ENCODE peak calls at places on chromosomes 7 and 10, in four cellular contexts. One of them, this sample, is unnamed.
A peak's percentile ranks its signal among the peaks of the same experiment; 100 is the strongest.

GRCh38 chr7:149562602-149563001 is 65.0 kb upstream of the ZNF746 start:
- DNase-seq in K562: no peak
- DNase-seq in HepG2: no peak
- DNase-seq in IMR-90: peak; percentile 63
- DNase-seq in this sample: no peak

GRCh38 chr10:97445722-97446639 is at the start of the genes EXOSC1 and ZDHHC16:
- DNase-seq in IMR-90: peak; percentile 97
- DNase-seq in HepG2: peak; percentile 97
- DNase-seq in K562: peak; percentile 98
- DNase-seq in this sample: peak; percentile 96

GRCh38 chr10:13555884-13556529 is 27.2 kb upstream of the BEND7 start:
- DNase-seq in HepG2: no peak
- DNase-seq in IMR-90: no peak
- DNase-seq in K562: no peak
- DNase-seq in this sample: no peak

GRCh38 chr7:148535227-148535626 is 55.3 kb upstream of the C7orf33 start:
- DNase-seq in IMR-90: no peak
- DNase-seq in K562: peak; percentile 29
- DNase-seq in HepG2: no peak
- DNase-seq in this sample: no peak

GRCh38 chr7:13055732-13056369 is 368.4 kb downstream of the ARL4A start:
- DNase-seq in HepG2: no peak
- DNase-seq in IMR-90: no peak
- DNase-seq in K562: no peak
- DNase-seq in this sample: no peak

GRCh38 chr10:32179836-32180235 is 123.6 kb upstream of the KIF5B start:
- DNase-seq in HepG2: no peak
- DNase-seq in IMR-90: no peak
- DNase-seq in K562: no peak
- DNase-seq in this sample: no peak

GRCh38 chr10:100979821-100980272 is 7.5 kb downstream of the MRPL43 start:
- DNase-seq in IMR-90: no peak
- DNase-seq in HepG2: no peak
- DNase-seq in K562: no peak
- DNase-seq in this sample: no peak

GRCh38 chr7:152140067-152140466 is 114.6 kb downstream of the GALNT11 start:
- DNase-seq in HepG2: no peak
- DNase-seq in IMR-90: no peak
- DNase-seq in K562: no peak
- DNase-seq in this sample: no peak

GRCh38 chr7:152054377-152055230 is 29.1 kb downstream of the GALNT11 start:
- DNase-seq in K562: no peak
- DNase-seq in IMR-90: peak; percentile 80
- DNase-seq in HepG2: peak; percentile 68
- DNase-seq in this sample: no peak

GRCh38 chr10:10848488-10849111 is 169.1 kb upstream of the CELF2 start:
- DNase-seq in K562: no peak
- DNase-seq in IMR-90: no peak
- DNase-seq in HepG2: no peak
- DNase-seq in this sample: no peak

GRCh38 chr10:77223532-77224460 is 413.8 kb downstream of the KCNMA1 start:
- DNase-seq in HepG2: no peak
- DNase-seq in IMR-90: no peak
- DNase-seq in K562: no peak
- DNase-seq in this sample: no peak

GRCh38 chr10:49135575-49136313 is 1.9 kb upstream of the FAM170B start:
- DNase-seq in IMR-90: peak; percentile 68
- DNase-seq in K562: no peak
- DNase-seq in HepG2: no peak
- DNase-seq in this sample: no peak

DNA sequence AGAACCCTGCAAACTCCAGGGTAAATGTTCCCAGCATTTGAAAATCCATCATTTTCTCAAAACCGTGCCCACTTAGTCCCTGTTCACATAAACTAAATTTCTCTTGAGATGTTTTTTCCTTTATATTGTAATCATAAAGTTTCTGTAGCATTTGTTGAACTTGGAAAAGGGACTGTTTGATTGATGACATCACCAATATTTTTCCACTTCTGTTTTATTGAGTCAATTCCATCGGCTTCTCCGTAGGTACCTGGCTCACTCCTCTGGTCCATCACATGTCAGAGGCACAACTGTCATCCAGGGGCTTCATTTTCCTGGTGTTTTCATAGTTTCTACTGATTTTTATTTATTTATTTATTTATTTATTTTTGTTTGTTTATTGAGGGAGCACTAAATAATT is 462.5 kb upstream of the PFKP start:
- DNase-seq in K562: no peak
- DNase-seq in HepG2: no peak
- DNase-seq in IMR-90: no peak
- DNase-seq in this sample: no peak
- TF ChIP-seq MAZ in K562: no peak
- TF ChIP-seq MAZ in HepG2: no peak
- TF ChIP-seq MAZ in IMR-90: no peak
- TF ChIP-seq MAZ in this sample: no peak

DNA sequence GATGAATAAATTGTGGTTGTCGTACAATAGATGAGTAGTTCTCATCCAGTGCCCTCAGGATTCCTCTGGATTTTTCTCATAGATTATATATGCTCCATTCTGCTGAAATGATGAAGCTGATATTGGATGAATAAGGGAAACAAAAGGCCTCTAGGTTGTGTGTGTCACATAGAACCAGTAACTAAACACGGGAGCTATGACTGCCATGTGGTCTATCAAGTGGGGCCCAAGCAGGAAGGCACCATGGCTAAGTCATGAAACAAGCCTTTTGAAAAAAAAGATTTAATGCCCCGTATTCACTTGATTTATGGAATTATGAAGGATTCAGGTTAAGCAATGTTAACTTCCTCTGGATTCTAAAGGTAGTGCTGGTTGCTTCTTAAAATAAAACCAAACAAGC is 225.1 kb downstream of the TCF7L2 start:
- DNase-seq in IMR-90: no peak
- DNase-seq in HepG2: no peak
- DNase-seq in K562: no peak
- DNase-seq in this sample: no peak
- TF ChIP-seq MAZ in IMR-90: no peak
- TF ChIP-seq MAZ in HepG2: no peak
- TF ChIP-seq MAZ in K562: no peak
- TF ChIP-seq MAZ in this sample: no peak

GRCh38 chr7:91196058-91196457 is 68.2 kb upstream of the FZD1 start:
- DNase-seq in K562: no peak
- DNase-seq in HepG2: no peak
- DNase-seq in IMR-90: no peak
- DNase-seq in this sample: no peak

GRCh38 chr7:91198371-91198770 is 65.9 kb upstream of the FZD1 start:
- DNase-seq in HepG2: no peak
- DNase-seq in IMR-90: peak; percentile 71
- DNase-seq in K562: no peak
- DNase-seq in this sample: no peak

GRCh38 chr7:91201731-91202130 is 62.5 kb upstream of the FZD1 start:
- DNase-seq in IMR-90: no peak
- DNase-seq in K562: no peak
- DNase-seq in HepG2: no peak
- DNase-seq in this sample: no peak
- TF ChIP-seq MAZ in IMR-90: no peak
- TF ChIP-seq MAZ in K562: no peak
- TF ChIP-seq MAZ in HepG2: no peak
- TF ChIP-seq MAZ in this sample: no peak

GRCh38 chr10:59586407-59586891 is 123.2 kb downstream of the SLC16A9 start:
- DNase-seq in K562: no peak
- DNase-seq in HepG2: no peak
- DNase-seq in IMR-90: no peak
- DNase-seq in this sample: no peak

GRCh38 chr10:59587756-59588140 is 121.9 kb downstream of the SLC16A9 start:
- DNase-seq in IMR-90: no peak
- DNase-seq in HepG2: no peak
- DNase-seq in K562: no peak
- DNase-seq in this sample: no peak

GRCh38 chr10:59585046-59585700 is 124.5 kb downstream of the SLC16A9 start:
- DNase-seq in HepG2: no peak
- DNase-seq in K562: no peak
- DNase-seq in IMR-90: no peak
- DNase-seq in this sample: no peak

GRCh38 chr10:59588791-59589190 is 120.9 kb downstream of the SLC16A9 start:
- DNase-seq in HepG2: no peak
- DNase-seq in K562: no peak
- DNase-seq in IMR-90: no peak
- DNase-seq in this sample: no peak

GRCh38 chr10:59587083-59587755 is 122.4 kb downstream of the SLC16A9 start:
- DNase-seq in K562: no peak
- DNase-seq in HepG2: no peak
- DNase-seq in IMR-90: no peak
- DNase-seq in this sample: no peak
- TF ChIP-seq MAZ in K562: no peak
- TF ChIP-seq MAZ in HepG2: no peak
- TF ChIP-seq MAZ in IMR-90: no peak
- TF ChIP-seq MAZ in this sample: no peak

GRCh38 chr10:62861507-62861906 is 45.3 kb upstream of the EGR2 start:
- DNase-seq in HepG2: no peak
- DNase-seq in K562: no peak
- DNase-seq in IMR-90: no peak
- DNase-seq in this sample: no peak

GRCh38 chr10:62862447-62862846 is 46.3 kb upstream of the EGR2 start:
- DNase-seq in K562: no peak
- DNase-seq in HepG2: no peak
- DNase-seq in IMR-90: no peak
- DNase-seq in this sample: no peak

GRCh38 chr10:62856021-62856420 is 39.9 kb upstream of the EGR2 start:
- DNase-seq in HepG2: no peak
- DNase-seq in K562: no peak
- DNase-seq in IMR-90: no peak
- DNase-seq in this sample: no peak

GRCh38 chr10:62858364-62858763 is 42.2 kb upstream of the EGR2 start:
- DNase-seq in HepG2: peak; percentile 6
- DNase-seq in K562: no peak
- DNase-seq in IMR-90: peak; percentile 3
- DNase-seq in this sample: no peak

DNA sequence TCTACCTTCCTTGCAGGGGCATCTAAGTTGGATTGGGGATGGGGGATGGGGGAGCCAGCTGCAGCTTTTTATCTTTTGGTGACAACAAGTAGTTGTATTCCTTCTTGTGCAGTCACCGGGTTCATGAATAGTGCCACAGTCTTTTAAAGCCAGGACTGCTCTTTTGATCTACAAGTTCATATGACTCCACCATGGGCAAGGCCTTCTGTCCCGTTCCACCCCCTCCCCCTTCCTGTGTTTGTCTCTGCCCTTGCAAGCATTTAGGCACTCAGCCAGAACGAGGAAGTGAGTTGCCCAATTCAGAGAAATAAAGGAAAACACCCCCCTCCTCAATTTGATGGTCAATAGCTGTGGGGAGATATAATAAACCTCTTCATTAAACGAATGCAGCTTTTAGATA is 44.8 kb upstream of the EGR2 start:
- DNase-seq in K562: no peak
- DNase-seq in HepG2: peak; percentile 83
- DNase-seq in IMR-90: no peak
- DNase-seq in this sample: no peak
- TF ChIP-seq MAZ in K562: no peak
- TF ChIP-seq MAZ in HepG2: no peak
- TF ChIP-seq MAZ in IMR-90: no peak
- TF ChIP-seq MAZ in this sample: no peak

This sample was measured in A549.